ENCODE peak calls at places on chromosomes 4 and X, in four cellular contexts. G, Q, V and Z are unnamed samples.

GRCh38 chrX:39328661-39329060 is 527.4 kb downstream of the MID1IP1 start:
- DNase-seq in G (no peak), Q (no peak), V (no peak), Z (no peak)

GRCh38 chr4:8167815-8168214 is 9.2 kb upstream of the ABLIM2 start:
- DNase-seq in V (no peak), G (no peak), Q (no peak), Z (no peak)

GRCh38 chr4:184028571-184028996 is 123.5 kb downstream of the STOX2 start:
- DNase-seq in V (no peak), G (no peak), Q (no peak), Z (no peak)

GRCh38 chr4:101256222-101256621 is 91.1 kb downstream of the PPP3CA start:
- DNase-seq in G (no peak), V (no peak), Q (no peak), Z (no peak)

GRCh38 chrX:51407520-51408409 is 75.1 kb downstream of the NUDT10 start:
- DNase-seq in Q (no peak), V (no peak), G (no peak), Z (no peak)

GRCh38 chrX:72107320-72107719 is 24.4 kb downstream of the RTL5 start:
- DNase-seq in G (no peak), Q (no peak), V (no peak), Z (no peak)

GRCh38 chr4:79237836-79238235 is 88.0 kb downstream of the NAA11 start:
- DNase-seq in Q (no peak), G (no peak), V (no peak), Z (no peak)

GRCh38 chrX:39759526-39760224 is 338.1 kb downstream of the BCOR start:
- DNase-seq in Q (peak; percentile 7), V (no peak), G (no peak), Z (no peak)

GRCh38 chr4:183129675-183130074 is 30.6 kb downstream of the WWC2 start:
- DNase-seq in V (no peak), Q (no peak), G (no peak), Z (no peak)

GRCh38 chr4:37054670-37055069 is 189.9 kb upstream of the NWD2 start:
- DNase-seq in Q (peak; percentile 15), V (no peak), G (peak; percentile 7), Z (no peak)

GRCh38 chr4:187387709-187388108 is 607.9 kb upstream of the ZFP42 start:
- DNase-seq in V (no peak), G (no peak), Q (no peak), Z (no peak)

GRCh38 chrX:110578270-110578669 is 217.3 kb downstream of the CHRDL1 start:
- DNase-seq in Q (no peak), V (no peak), G (no peak), Z (no peak)

GRCh38 chr4:122577808-122578781 is 42.8 kb downstream of the IL21 start:
- DNase-seq in Q (peak; percentile 60), G (no peak), V (peak; percentile 52), Z (peak; percentile 37)

GRCh38 chr4:151624606-151625565 is 135.9 kb downstream of the GATB start:
- DNase-seq in V (no peak), Q (no peak), G (no peak), Z (peak; percentile 96)

GRCh38 chr4:138499627-138500026 is 257.5 kb upstream of the SLC7A11 start:
- DNase-seq in V (no peak), Q (no peak), G (no peak), Z (no peak)

GRCh38 chr4:109441858-109442480 is 8.4 kb downstream of the SEC24B start:
- DNase-seq in G (no peak), Q (no peak), V (no peak), Z (no peak)

GRCh38 chrX:51257490-51257889 is 75.1 kb upstream of the NUDT10 start:
- DNase-seq in V (no peak), G (no peak), Q (no peak), Z (no peak)

GRCh38 chr4:7204656-7205387 is 12.5 kb downstream of the SORCS2 start:
- DNase-seq in G (no peak), V (no peak), Q (no peak), Z (no peak)

GRCh38 chr4:158239196-158239595 is 28.9 kb downstream of the TMEM144 start:
- DNase-seq in G (no peak), Q (no peak), V (no peak), Z (peak; percentile 82)

GRCh38 chr4:47274931-47275330 is 188.6 kb downstream of the COMMD8 start:
- DNase-seq in G (no peak), V (no peak), Q (no peak), Z (no peak)

GRCh38 chr4:125266901-125267601 is 47.7 kb upstream of the FAT4 start:
- DNase-seq in V (no peak), Q (no peak), G (no peak), Z (no peak)

GRCh38 chrX:121260568-121261240 is 213.3 kb downstream of the GLUD2 start:
- DNase-seq in G (no peak), Q (no peak), V (no peak), Z (no peak)

GRCh38 chr4:112058433-112058832 is 86.8 kb upstream of the FAM241A start:
- DNase-seq in Q (no peak), V (no peak), G (no peak), Z (no peak)